ENCODE peak calls at places on chromosomes 3 and 15, in six cellular contexts. Z is T-helper 2 cell treated with Interferon-gamma antibody and Interleukin-4, amounts not matched to agents 5 μg/mL and 100 μg/mL, for 36 hours; W is anterior cingulate cortex; S is GM23248; Q is GM03348; A is T follicular helper cell. I is an unnamed sample.

GRCh38 chr3:63279442-63279841 is 1.3 kb downstream of the SYNPR start:
- DNase-seq in Z (no peak), W (no peak), S (no peak), Q (no peak), A (no peak), I (no peak)

GRCh38 chr3:33229066-33229465 is 10.5 kb upstream of the SUSD5 start:
- DNase-seq in Z (no peak), W (no peak), S (no peak), Q (no peak), A (no peak), I (no peak)

GRCh38 chr15:37586976-37587375 is 347.5 kb upstream of the TMCO5A start:
- DNase-seq in Z (no peak), W (no peak), S (peak), Q (peak), A (no peak), I (peak)

GRCh38 chr15:32781781-32782180 is 64.0 kb downstream of the GREM1 start:
- DNase-seq in Z (no peak), W (no peak), S (no peak), Q (no peak), A (no peak), I (peak)

GRCh38 chr3:141311170-141311495 is 57.2 kb upstream of the ZBTB38 start:
- DNase-seq in Z (no peak), W (no peak), S (no peak), Q (no peak), A (no peak), I (no peak)

GRCh38 chr15:81270781-81271491 is 53.0 kb downstream of the STARD5 start:
- DNase-seq in Z (no peak), W (no peak), S (peak), Q (no peak), A (no peak), I (peak)

GRCh38 chr15:66701422-66702034 is 508 bp upstream of the SMAD6 start:
- DNase-seq in Z (no peak), W (no peak), S (peak), Q (peak), A (peak), I (peak)

GRCh38 chr15:40539030-40539429 is 25.8 kb downstream of the CCDC32 start:
- DNase-seq in Z (no peak), W (no peak), S (no peak), Q (no peak), A (no peak), I (no peak)

GRCh38 chr3:153285194-153285641 is 123.2 kb downstream of the RAP2B start:
- DNase-seq in Z (no peak), W (no peak), S (peak), Q (peak), A (no peak), I (peak)

GRCh38 chr15:82572311-82572710 is 32.1 kb upstream of the RPS17 start:
- DNase-seq in Z (no peak), W (no peak), S (peak), Q (peak), A (no peak), I (peak)

GRCh38 chr3:126512916-126513650 is 4.5 kb downstream of the UROC1 start:
- DNase-seq in Z (no peak), W (no peak), S (no peak), Q (no peak), A (no peak), I (no peak)

GRCh38 chr15:88337993-88338392 is 81.5 kb upstream of the NTRK3 start:
- DNase-seq in Z (no peak), W (no peak), S (peak), Q (no peak), A (no peak), I (peak)

I was measured in EH.